ENCODE peak calls at places on chromosomes 16 and 17, in nine cellular contexts. One of them, this sample, is unnamed.

GRCh38 chr17:20210614-20211013 is 201.5 kb downstream of the SPECC1 start:
- DNase-seq in sigmoid colon: no peak
- DNase-seq in adipocyte: no peak
- DNase-seq in IMR-90: no peak
- DNase-seq in tibial artery: no peak
- DNase-seq in aorta: no peak
- DNase-seq in heart left ventricle: no peak
- DNase-seq in CD8-positive, alpha-beta memory T cell: no peak
- DNase-seq in right lobe of liver: no peak
- DNase-seq in this sample: no peak

GRCh38 chr17:2111691-2112090 is 56.8 kb downstream of the HIC1 start:
- DNase-seq in sigmoid colon: no peak
- DNase-seq in adipocyte: peak; percentile 32
- DNase-seq in IMR-90: peak; percentile 97
- DNase-seq in tibial artery: no peak
- DNase-seq in aorta: no peak
- DNase-seq in heart left ventricle: no peak
- DNase-seq in CD8-positive, alpha-beta memory T cell: no peak
- DNase-seq in right lobe of liver: no peak
- DNase-seq in this sample: peak; percentile 72

GRCh38 chr17:77229786-77230435 is 89.1 kb downstream of the SEC14L1 start:
- DNase-seq in sigmoid colon: no peak
- DNase-seq in adipocyte: no peak
- DNase-seq in IMR-90: no peak
- DNase-seq in tibial artery: no peak
- DNase-seq in aorta: peak; percentile 36
- DNase-seq in heart left ventricle: no peak
- DNase-seq in CD8-positive, alpha-beta memory T cell: no peak
- DNase-seq in right lobe of liver: no peak
- DNase-seq in this sample: no peak

GRCh38 chr17:80455328-80455710 is 21.1 kb downstream of the NPTX1 start:
- DNase-seq in sigmoid colon: no peak
- DNase-seq in adipocyte: peak; percentile 82
- DNase-seq in IMR-90: peak; percentile 46
- DNase-seq in tibial artery: peak; percentile 81
- DNase-seq in aorta: no peak
- DNase-seq in heart left ventricle: peak; percentile 77
- DNase-seq in CD8-positive, alpha-beta memory T cell: peak; percentile 23
- DNase-seq in right lobe of liver: peak; percentile 60
- DNase-seq in this sample: no peak

GRCh38 chr16:64952177-64952576 is 169.7 kb downstream of the CDH11 start:
- DNase-seq in sigmoid colon: no peak
- DNase-seq in adipocyte: peak; percentile 94
- DNase-seq in IMR-90: peak; percentile 97
- DNase-seq in tibial artery: no peak
- DNase-seq in aorta: no peak
- DNase-seq in heart left ventricle: no peak
- DNase-seq in CD8-positive, alpha-beta memory T cell: no peak
- DNase-seq in right lobe of liver: no peak
- DNase-seq in this sample: no peak

GRCh38 chr17:50311112-50311460 is 34.8 kb upstream of the XYLT2 start:
- DNase-seq in sigmoid colon: no peak
- DNase-seq in adipocyte: no peak
- DNase-seq in IMR-90: no peak
- DNase-seq in tibial artery: no peak
- DNase-seq in aorta: no peak
- DNase-seq in heart left ventricle: no peak
- DNase-seq in CD8-positive, alpha-beta memory T cell: no peak
- DNase-seq in right lobe of liver: no peak
- DNase-seq in this sample: no peak

GRCh38 chr16:4388275-4389021 is 16.8 kb downstream of the VASN start:
- DNase-seq in sigmoid colon: no peak
- DNase-seq in adipocyte: peak; percentile 46
- DNase-seq in IMR-90: no peak
- DNase-seq in tibial artery: peak; percentile 96
- DNase-seq in aorta: peak; percentile 89
- DNase-seq in heart left ventricle: peak; percentile 77
- DNase-seq in CD8-positive, alpha-beta memory T cell: no peak
- DNase-seq in right lobe of liver: peak; percentile 21
- DNase-seq in this sample: peak; percentile 50

GRCh38 chr16:17037499-17037898 is 433.3 kb downstream of the XYLT1 start:
- DNase-seq in sigmoid colon: no peak
- DNase-seq in adipocyte: no peak
- DNase-seq in IMR-90: no peak
- DNase-seq in tibial artery: no peak
- DNase-seq in aorta: no peak
- DNase-seq in heart left ventricle: no peak
- DNase-seq in CD8-positive, alpha-beta memory T cell: no peak
- DNase-seq in right lobe of liver: no peak
- DNase-seq in this sample: no peak

GRCh38 chr16:58338205-58338604 is 43.4 kb upstream of the PRSS54 start:
- DNase-seq in sigmoid colon: no peak
- DNase-seq in adipocyte: no peak
- DNase-seq in IMR-90: no peak
- DNase-seq in tibial artery: no peak
- DNase-seq in aorta: no peak
- DNase-seq in heart left ventricle: no peak
- DNase-seq in CD8-positive, alpha-beta memory T cell: no peak
- DNase-seq in right lobe of liver: no peak
- DNase-seq in this sample: no peak
- H3K27me3 ChIP-seq in sigmoid colon: no peaks in the 10 kb centered on the region
- H3K27me3 ChIP-seq in adipocyte: no peaks in the 10 kb centered on the region
- H3K27me3 ChIP-seq in IMR-90: peaks cover under 1% of the 10 kb centered on the region
- H3K27me3 ChIP-seq in tibial artery: no peaks in the 10 kb centered on the region
- H3K27me3 ChIP-seq in aorta: no peaks in the 10 kb centered on the region
- H3K27me3 ChIP-seq in heart left ventricle: no peaks in the 10 kb centered on the region
- H3K27me3 ChIP-seq in CD8-positive, alpha-beta memory T cell: no peaks in the 10 kb centered on the region
- H3K27me3 ChIP-seq in right lobe of liver: no peaks in the 10 kb centered on the region
- H3K27me3 ChIP-seq in this sample: no peaks in the 10 kb centered on the region

GRCh38 chr17:41523787-41524186 is 4.3 kb downstream of the KRT19 start:
- DNase-seq in sigmoid colon: no peak
- DNase-seq in adipocyte: no peak
- DNase-seq in IMR-90: no peak
- DNase-seq in tibial artery: no peak
- DNase-seq in aorta: no peak
- DNase-seq in heart left ventricle: no peak
- DNase-seq in CD8-positive, alpha-beta memory T cell: no peak
- DNase-seq in right lobe of liver: no peak
- DNase-seq in this sample: peak; percentile 67
- H3K27me3 ChIP-seq in sigmoid colon: peaks cover 9% of the 10 kb centered on the region
- H3K27me3 ChIP-seq in adipocyte: peaks cover 17% of the 10 kb centered on the region
- H3K27me3 ChIP-seq in IMR-90: peaks cover 2% of the 10 kb centered on the region
- H3K27me3 ChIP-seq in tibial artery: peaks cover 52% of the 10 kb centered on the region
- H3K27me3 ChIP-seq in aorta: no peaks in the 10 kb centered on the region
- H3K27me3 ChIP-seq in heart left ventricle: peaks cover 28% of the 10 kb centered on the region
- H3K27me3 ChIP-seq in CD8-positive, alpha-beta memory T cell: peaks cover 4% of the 10 kb centered on the region
- H3K27me3 ChIP-seq in right lobe of liver: no peaks in the 10 kb centered on the region
- H3K27me3 ChIP-seq in this sample: no peaks in the 10 kb centered on the region

GRCh38 chr17:38596651-38597050 is 9.1 kb downstream of the SRCIN1 start:
- DNase-seq in sigmoid colon: no peak
- DNase-seq in adipocyte: no peak
- DNase-seq in IMR-90: no peak
- DNase-seq in tibial artery: no peak
- DNase-seq in aorta: no peak
- DNase-seq in heart left ventricle: no peak
- DNase-seq in CD8-positive, alpha-beta memory T cell: no peak
- DNase-seq in right lobe of liver: no peak
- DNase-seq in this sample: no peak
- H3K27me3 ChIP-seq in sigmoid colon: no peaks in the 10 kb centered on the region
- H3K27me3 ChIP-seq in adipocyte: peaks cover 87% of the 10 kb centered on the region
- H3K27me3 ChIP-seq in IMR-90: peaks cover 96% of the 10 kb centered on the region
- H3K27me3 ChIP-seq in tibial artery: peaks cover 86% of the 10 kb centered on the region
- H3K27me3 ChIP-seq in aorta: no peaks in the 10 kb centered on the region
- H3K27me3 ChIP-seq in heart left ventricle: peaks cover 19% of the 10 kb centered on the region
- H3K27me3 ChIP-seq in CD8-positive, alpha-beta memory T cell: peaks cover 37% of the 10 kb centered on the region
- H3K27me3 ChIP-seq in right lobe of liver: no peaks in the 10 kb centered on the region
- H3K27me3 ChIP-seq in this sample: no peaks in the 10 kb centered on the region

GRCh38 chr17:34163681-34164080 is 91.4 kb upstream of the CCL2 start:
- DNase-seq in sigmoid colon: no peak
- DNase-seq in adipocyte: peak; percentile 17
- DNase-seq in IMR-90: peak; percentile 16
- DNase-seq in tibial artery: no peak
- DNase-seq in aorta: no peak
- DNase-seq in heart left ventricle: no peak
- DNase-seq in CD8-positive, alpha-beta memory T cell: no peak
- DNase-seq in right lobe of liver: no peak
- DNase-seq in this sample: no peak
- H3K27me3 ChIP-seq in sigmoid colon: no peaks in the 10 kb centered on the region
- H3K27me3 ChIP-seq in adipocyte: peaks cover 63% of the 10 kb centered on the region
- H3K27me3 ChIP-seq in IMR-90: peaks cover 26% of the 10 kb centered on the region
- H3K27me3 ChIP-seq in tibial artery: peaks cover 24% of the 10 kb centered on the region
- H3K27me3 ChIP-seq in aorta: no peaks in the 10 kb centered on the region
- H3K27me3 ChIP-seq in heart left ventricle: peaks cover 4% of the 10 kb centered on the region
- H3K27me3 ChIP-seq in CD8-positive, alpha-beta memory T cell: peaks cover 4% of the 10 kb centered on the region
- H3K27me3 ChIP-seq in right lobe of liver: no peaks in the 10 kb centered on the region
- H3K27me3 ChIP-seq in this sample: peaks cover 6% of the 10 kb centered on the region

GRCh38 chr16:66848172-66848571 is 4.0 kb downstream of the CA7 start:
- DNase-seq in sigmoid colon: no peak
- DNase-seq in adipocyte: no peak
- DNase-seq in IMR-90: no peak
- DNase-seq in tibial artery: no peak
- DNase-seq in aorta: no peak
- DNase-seq in heart left ventricle: no peak
- DNase-seq in CD8-positive, alpha-beta memory T cell: no peak
- DNase-seq in right lobe of liver: no peak
- DNase-seq in this sample: no peak

GRCh38 chr16:66846831-66847230 is 2.6 kb downstream of the CA7 start:
- DNase-seq in sigmoid colon: no peak
- DNase-seq in adipocyte: no peak
- DNase-seq in IMR-90: no peak
- DNase-seq in tibial artery: peak; percentile 23
- DNase-seq in aorta: peak; percentile 9
- DNase-seq in heart left ventricle: no peak
- DNase-seq in CD8-positive, alpha-beta memory T cell: no peak
- DNase-seq in right lobe of liver: no peak
- DNase-seq in this sample: no peak

GRCh38 chr16:66849021-66849420 is 4.8 kb downstream of the CA7 start:
- DNase-seq in sigmoid colon: no peak
- DNase-seq in adipocyte: no peak
- DNase-seq in IMR-90: no peak
- DNase-seq in tibial artery: peak; percentile 19
- DNase-seq in aorta: peak; percentile 13
- DNase-seq in heart left ventricle: no peak
- DNase-seq in CD8-positive, alpha-beta memory T cell: no peak
- DNase-seq in right lobe of liver: no peak
- DNase-seq in this sample: no peak

GRCh38 chr16:66846266-66846665 is 2.1 kb downstream of the CA7 start:
- DNase-seq in sigmoid colon: no peak
- DNase-seq in adipocyte: no peak
- DNase-seq in IMR-90: no peak
- DNase-seq in tibial artery: no peak
- DNase-seq in aorta: no peak
- DNase-seq in heart left ventricle: no peak
- DNase-seq in CD8-positive, alpha-beta memory T cell: no peak
- DNase-seq in right lobe of liver: no peak
- DNase-seq in this sample: no peak

DNA sequence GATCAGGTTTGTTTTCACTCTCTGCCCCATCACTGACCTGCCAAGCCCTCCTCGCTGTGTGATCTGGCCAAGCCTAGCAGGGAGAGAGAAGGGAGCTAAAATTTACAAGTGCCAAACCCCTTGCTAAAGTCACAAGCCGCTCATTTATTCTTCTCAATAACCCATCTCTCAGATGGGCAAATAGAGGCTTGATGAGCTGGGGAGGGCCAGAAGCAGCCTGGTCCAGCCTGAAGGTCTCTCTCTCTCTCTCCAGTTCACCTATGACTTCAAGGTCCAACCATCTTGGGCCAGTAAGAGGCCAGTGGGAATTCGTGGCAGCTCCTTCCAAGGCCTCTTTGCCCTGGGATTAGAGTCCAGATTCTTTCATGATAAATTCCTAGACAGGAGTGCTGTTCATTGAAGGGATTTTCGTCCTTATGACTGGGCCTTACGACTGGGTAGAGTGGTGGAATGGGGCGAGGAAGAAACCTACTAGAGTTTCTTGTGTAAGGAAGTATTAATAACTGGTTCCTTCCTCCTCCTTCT is 3.4 kb downstream of the CA7 start:
- DNase-seq in sigmoid colon: no peak
- DNase-seq in adipocyte: no peak
- DNase-seq in IMR-90: no peak
- DNase-seq in tibial artery: no peak
- DNase-seq in aorta: no peak
- DNase-seq in heart left ventricle: no peak
- DNase-seq in CD8-positive, alpha-beta memory T cell: no peak
- DNase-seq in right lobe of liver: no peak
- DNase-seq in this sample: no peak
- H3K27me3 ChIP-seq in sigmoid colon: peaks cover 20% of the 10 kb centered on the region
- H3K27me3 ChIP-seq in adipocyte: peaks cover 31% of the 10 kb centered on the region
- H3K27me3 ChIP-seq in IMR-90: peaks cover 79% of the 10 kb centered on the region
- H3K27me3 ChIP-seq in tibial artery: peaks cover 37% of the 10 kb centered on the region
- H3K27me3 ChIP-seq in aorta: no peaks in the 10 kb centered on the region
- H3K27me3 ChIP-seq in heart left ventricle: peaks cover 17% of the 10 kb centered on the region
- H3K27me3 ChIP-seq in CD8-positive, alpha-beta memory T cell: peaks cover 15% of the 10 kb centered on the region
- H3K27me3 ChIP-seq in right lobe of liver: peaks cover 6% of the 10 kb centered on the region
- H3K27me3 ChIP-seq in this sample: no peaks in the 10 kb centered on the region

DNA sequence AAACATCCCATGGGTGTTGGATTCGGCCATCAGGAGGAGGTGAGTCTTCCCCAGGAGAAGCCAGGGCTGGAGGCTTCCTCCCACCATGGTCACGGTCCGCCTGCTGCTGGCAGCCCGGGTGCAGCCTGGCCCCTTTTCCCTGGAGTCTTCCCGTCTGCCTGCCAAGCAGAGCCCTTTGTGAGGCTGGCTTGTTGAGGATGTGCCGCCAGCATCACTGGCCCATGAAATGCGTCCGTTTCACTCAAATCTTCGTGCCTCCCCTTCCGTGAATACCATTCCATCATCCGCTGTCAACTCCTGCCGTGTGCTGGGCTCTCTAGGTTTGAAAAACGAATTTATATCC is 9.6 kb downstream of the VPS4A start:
- DNase-seq in sigmoid colon: peak; percentile 46
- DNase-seq in adipocyte: no peak
- DNase-seq in IMR-90: no peak
- DNase-seq in tibial artery: no peak
- DNase-seq in aorta: no peak
- DNase-seq in heart left ventricle: no peak
- DNase-seq in CD8-positive, alpha-beta memory T cell: no peak
- DNase-seq in right lobe of liver: no peak
- DNase-seq in this sample: no peak
- H3K27me3 ChIP-seq in sigmoid colon: no peaks in the 10 kb centered on the region
- H3K27me3 ChIP-seq in adipocyte: no peaks in the 10 kb centered on the region
- H3K27me3 ChIP-seq in IMR-90: no peaks in the 10 kb centered on the region
- H3K27me3 ChIP-seq in tibial artery: no peaks in the 10 kb centered on the region
- H3K27me3 ChIP-seq in aorta: no peaks in the 10 kb centered on the region
- H3K27me3 ChIP-seq in heart left ventricle: no peaks in the 10 kb centered on the region
- H3K27me3 ChIP-seq in CD8-positive, alpha-beta memory T cell: no peaks in the 10 kb centered on the region
- H3K27me3 ChIP-seq in right lobe of liver: no peaks in the 10 kb centered on the region
- H3K27me3 ChIP-seq in this sample: no peaks in the 10 kb centered on the region